ENCODE peak calls at places on chromosomes 6 and 20, in five cellular contexts. E, U, X, Y and H are unnamed samples.

GRCh38 chr6:129329677-129330076 is 380.3 kb downstream of the ARHGAP18 start:
- DNase-seq in E (no peak), U (no peak), X (no peak), Y (no peak), H (no peak)

GRCh38 chr6:1958257-1958656 is 287.1 kb downstream of the GMDS start:
- DNase-seq in E (no peak), U (no peak), X (no peak), Y (no peak), H (no peak)

GRCh38 chr20:2261105-2261504 is 34.7 kb upstream of the TGM3 start:
- DNase-seq in E (no peak), U (no peak), X (no peak), Y (no peak), H (peak)

GRCh38 chr20:25090492-25091429 is 8.8 kb upstream of the VSX1 start:
- DNase-seq in E (no peak), U (peak), X (no peak), Y (no peak), H (peak)

GRCh38 chr20:11429168-11429567 is 488.5 kb upstream of the BTBD3 start:
- DNase-seq in E (no peak), U (no peak), X (no peak), Y (no peak), H (no peak)

GRCh38 chr6:168157272-168158007 is 78.4 kb upstream of the FRMD1 start:
- DNase-seq in E (peak), U (no peak), X (no peak), Y (peak), H (peak)

GRCh38 chr20:11502051-11502450 is 415.6 kb upstream of the BTBD3 start:
- DNase-seq in E (no peak), U (no peak), X (no peak), Y (no peak), H (no peak)

GRCh38 chr20:13873814-13874213 is 89.0 kb downstream of the NDUFAF5 start:
- DNase-seq in E (no peak), U (no peak), X (no peak), Y (no peak), H (no peak)

GRCh38 chr6:125102901-125103300 is 50.7 kb upstream of the TPD52L1 start:
- DNase-seq in E (peak), U (no peak), X (no peak), Y (peak), H (no peak)

GRCh38 chr6:4327841-4328240 is 192.5 kb upstream of the ECI2 start:
- DNase-seq in E (no peak), U (no peak), X (no peak), Y (no peak), H (no peak)

GRCh38 chr20:38751360-38751976 is 3.2 kb downstream of the ACTR5 start:
- DNase-seq in E (no peak), U (no peak), X (no peak), Y (no peak), H (no peak)

GRCh38 chr6:151702851-151703629 is 104.4 kb upstream of the ESR1 start:
- DNase-seq in E (no peak), U (no peak), X (no peak), Y (no peak), H (no peak)

GRCh38 chr6:150195996-150196417 is 53.2 kb downstream of the PPP1R14C start:
- DNase-seq in E (no peak), U (no peak), X (no peak), Y (no peak), H (peak)

GRCh38 chr20:46484954-46485353 is 28.4 kb downstream of the ZNF334 start:
- DNase-seq in E (no peak), U (no peak), X (no peak), Y (no peak), H (no peak)

GRCh38 chr20:46055269-46055668 is 26.3 kb downstream of the SLC12A5 start:
- DNase-seq in E (no peak), U (no peak), X (no peak), Y (no peak), H (no peak)

GRCh38 chr6:107846262-107846795 is 22.2 kb upstream of the SCML4 start:
- DNase-seq in E (no peak), U (no peak), X (no peak), Y (no peak), H (no peak)

GRCh38 chr6:53673138-53673801 is 7.7 kb upstream of the KLHL31 start:
- DNase-seq in E (peak), U (no peak), X (no peak), Y (peak), H (no peak)

GRCh38 chr6:106975699-106976032 is 1.1 kb upstream of the CD24 start:
- DNase-seq in E (no peak), U (no peak), X (no peak), Y (no peak), H (no peak)

GRCh38 chr6:137808836-137809315 is 58.2 kb upstream of the TNFAIP3 start:
- DNase-seq in E (no peak), U (no peak), X (no peak), Y (no peak), H (no peak)

GRCh38 chr6:38489951-38490350 is 149.8 kb downstream of the BTBD9 start:
- DNase-seq in E (no peak), U (no peak), X (no peak), Y (peak), H (no peak)

GRCh38 chr6:138404666-138405337 is 779 bp downstream of the HEBP2 start:
- DNase-seq in E (no peak), U (peak), X (no peak), Y (no peak), H (peak)

GRCh38 chr20:31606928-31607639 is 2.0 kb downstream of the ID1 start:
- DNase-seq in E (no peak), U (no peak), X (peak), Y (no peak), H (no peak)

GRCh38 chr6:149696904-149697303 is 21.0 kb downstream of the LATS1 start:
- DNase-seq in E (no peak), U (no peak), X (no peak), Y (no peak), H (no peak)

GRCh38 chr20:1888796-1889463 is 6.3 kb upstream of the SIRPA start:
- DNase-seq in E (no peak), U (no peak), X (no peak), Y (no peak), H (no peak)

GRCh38 chr6:128284128-128284527 is 236.3 kb downstream of the PTPRK start:
- DNase-seq in E (no peak), U (no peak), X (no peak), Y (no peak), H (no peak)

GRCh38 chr6:111843347-111844147 is 29.7 kb downstream of the FYN start:
- DNase-seq in E (no peak), U (no peak), X (no peak), Y (no peak), H (no peak)

GRCh38 chr6:53347250-53347920 is 1.4 kb downstream of the ELOVL5 start:
- DNase-seq in E (no peak), U (no peak), X (no peak), Y (no peak), H (peak)

GRCh38 chr6:27138837-27139752 is 108.4 kb upstream of the PRSS16 start:
- DNase-seq in E (no peak), U (peak), X (no peak), Y (no peak), H (peak)

GRCh38 chr20:63626424-63627128 is at the start of gene GMEB2:
- DNase-seq in E (no peak), U (peak), X (peak), Y (no peak), H (peak)

GRCh38 chr6:106089981-106090380 is 3.8 kb downstream of the PRDM1 start:
- DNase-seq in E (no peak), U (no peak), X (no peak), Y (no peak), H (no peak)

GRCh38 chr20:62953839-62954703 is 1.6 kb downstream of the SLC17A9 start:
- DNase-seq in E (no peak), U (peak), X (peak), Y (peak), H (peak)

GRCh38 chr6:166779381-166779780 is 152.3 kb upstream of the RPS6KA2 start:
- DNase-seq in E (no peak), U (no peak), X (peak), Y (no peak), H (no peak)

GRCh38 chr6:53189554-53189953 is 40.9 kb upstream of the GCM1 start:
- DNase-seq in E (no peak), U (no peak), X (no peak), Y (no peak), H (no peak)

DNA sequence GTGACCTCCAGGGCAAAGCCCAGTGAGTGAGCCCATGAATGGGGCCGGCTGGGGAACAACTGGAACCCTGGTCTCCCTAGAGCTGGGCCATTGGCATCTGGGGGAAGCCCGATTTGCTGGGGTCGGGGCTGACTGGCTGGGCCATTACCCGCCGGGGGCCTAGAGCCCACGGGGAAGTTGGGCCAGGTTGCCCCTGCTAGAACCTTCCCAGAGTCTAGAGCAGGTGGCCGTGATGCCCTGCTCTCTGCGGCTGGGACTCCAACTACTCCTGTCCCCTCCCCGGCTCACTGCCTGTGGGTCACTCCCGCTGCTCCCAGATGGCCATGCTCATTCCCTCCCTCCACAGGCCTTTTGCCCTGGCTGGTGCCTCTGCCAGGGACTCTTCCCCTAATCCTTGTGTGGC is 24.2 kb upstream of the NOL4L start:
- DNase-seq in E (no peak), U (no peak), X (no peak), Y (no peak), H (no peak)
- TF ChIP-seq CTCF in E (no peak), U (no peak), X (no peak), Y (no peak), H (no peak)

GRCh38 chr6:84967389-84967788 is 203.0 kb upstream of the TBX18 start:
- DNase-seq in E (no peak), U (no peak), X (no peak), Y (peak), H (no peak)
- TF ChIP-seq CTCF in E (peak), U (no peak), X (no peak), Y (peak), H (no peak)

DNA sequence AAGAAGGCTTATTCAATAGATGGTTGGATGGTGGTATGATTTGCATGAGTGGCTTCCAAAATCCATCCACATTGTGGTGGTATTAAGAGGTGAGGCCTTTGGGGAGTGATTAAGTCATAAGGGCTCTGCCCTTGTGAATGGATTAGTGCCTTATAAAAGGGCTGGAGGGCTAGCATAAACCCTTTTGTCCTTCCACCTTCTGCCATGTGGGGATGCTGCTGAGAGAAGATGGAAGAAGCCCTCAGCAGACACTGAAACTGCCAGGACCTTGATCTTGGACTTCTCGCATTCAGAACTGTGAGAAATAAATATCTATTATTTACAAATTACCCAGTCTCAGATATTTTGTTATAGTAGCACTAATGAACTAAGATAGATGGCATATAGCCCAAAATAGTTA is 27.8 kb upstream of the SRPK1 start:
- DNase-seq in E (no peak), U (no peak), X (no peak), Y (no peak), H (no peak)
- TF ChIP-seq CTCF in E (peak), U (no peak), X (no peak), Y (peak), H (no peak)

GRCh38 chr6:93418113-93418447 is 1.3 kb downstream of the EPHA7 start:
- DNase-seq in E (no peak), U (no peak), X (no peak), Y (no peak), H (no peak)
- TF ChIP-seq CTCF in E (no peak), U (no peak), X (no peak), Y (no peak), H (no peak)

DNA sequence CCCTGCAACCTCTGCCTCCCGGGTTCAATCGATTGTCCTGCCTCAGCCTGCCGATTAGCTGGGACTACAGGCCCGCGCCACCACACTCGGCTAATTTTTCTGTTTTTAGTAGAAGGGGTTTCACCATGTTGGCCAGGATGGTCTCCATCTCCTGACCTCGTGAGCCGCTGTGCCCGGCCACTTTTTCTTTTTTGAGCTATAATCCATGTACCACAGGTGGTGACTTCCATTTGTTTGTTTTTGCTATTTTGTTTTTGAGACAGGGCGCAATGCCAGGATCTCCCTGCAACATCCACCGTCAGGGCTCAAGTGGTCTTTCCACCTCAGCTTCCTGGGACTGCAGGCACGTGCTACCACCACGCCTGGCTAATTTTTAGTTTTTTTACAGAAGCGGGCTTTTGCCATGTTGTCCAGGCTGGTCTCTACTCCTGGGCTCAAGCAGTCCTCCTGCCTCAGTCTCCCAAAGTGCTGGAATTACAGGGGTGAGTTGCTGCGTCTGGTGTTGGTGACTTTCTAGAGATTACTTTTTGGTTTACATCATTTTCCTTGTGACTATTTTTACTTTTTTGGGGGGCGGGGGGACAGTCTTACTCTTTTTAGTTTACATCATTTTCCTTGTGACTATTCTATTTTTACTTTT is 8.6 kb downstream of the HSPA1B start:
- DNase-seq in E (no peak), U (no peak), X (no peak), Y (no peak), H (peak)
- TF ChIP-seq CTCF in E (no peak), U (no peak), X (no peak), Y (no peak), H (no peak)

GRCh38 chr20:6157345-6157744 is 34.5 kb upstream of the FERMT1 start:
- DNase-seq in E (no peak), U (no peak), X (no peak), Y (no peak), H (no peak)
- TF ChIP-seq CTCF in E (no peak), U (no peak), X (no peak), Y (no peak), H (no peak)

DNA sequence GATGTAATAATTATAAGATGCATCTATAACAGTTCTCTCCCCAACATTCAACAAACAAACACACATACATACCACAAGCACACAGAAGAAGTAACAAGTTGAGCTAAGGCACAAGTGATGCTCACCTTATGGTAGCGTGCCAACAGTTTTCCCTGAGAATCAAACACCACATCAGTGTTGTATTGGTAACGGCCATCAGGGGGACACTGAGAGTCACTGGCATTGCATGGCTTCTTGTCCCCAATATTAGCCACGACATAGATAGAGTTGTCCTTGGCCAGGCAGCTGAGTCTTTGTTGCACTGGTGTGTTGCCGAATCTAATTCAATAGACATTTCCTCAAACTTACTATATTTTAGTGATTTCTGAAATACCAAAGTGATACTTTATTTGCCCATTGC is 14.8 kb upstream of the VNN1 start:
- DNase-seq in E (no peak), U (no peak), X (no peak), Y (no peak), H (no peak)
- TF ChIP-seq CTCF in E (no peak), U (no peak), X (no peak), Y (no peak), H (no peak)

DNA sequence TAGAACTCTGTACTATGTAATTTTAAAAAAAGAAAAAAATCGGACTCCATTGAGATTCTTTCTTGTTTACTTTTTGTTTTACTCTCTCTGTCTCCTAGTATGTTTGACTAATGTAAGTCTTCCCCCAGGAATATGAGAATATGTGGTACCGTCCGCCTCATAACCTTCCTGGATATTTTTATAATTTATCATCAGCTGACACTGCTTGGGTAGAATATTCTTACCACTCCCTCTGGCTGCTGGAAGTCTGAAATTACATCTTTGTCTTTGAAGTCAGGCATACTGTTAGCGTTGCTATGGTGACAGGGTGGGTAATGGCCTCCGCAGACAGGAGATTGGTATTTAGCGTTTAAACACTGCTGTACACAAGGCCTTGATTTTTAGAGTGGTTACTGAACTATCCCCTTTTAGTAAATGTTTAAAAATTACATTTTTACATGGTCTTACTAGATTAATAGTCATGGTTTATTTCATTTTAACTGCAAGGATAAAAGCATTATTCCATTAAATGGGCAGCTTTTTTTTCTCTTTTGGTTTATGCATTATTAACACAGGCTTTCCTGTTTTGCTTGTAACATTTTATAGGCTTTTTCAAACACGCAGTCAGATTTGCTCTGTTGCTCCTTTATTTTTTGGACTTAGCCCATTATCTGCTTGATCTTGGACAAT is 176.4 kb downstream of the ARID1B start:
- DNase-seq in E (peak), U (no peak), X (no peak), Y (peak), H (no peak)
- TF ChIP-seq CTCF in E (peak), U (no peak), X (no peak), Y (peak), H (no peak)